ENCODE peak calls at places on chromosome 7, in five cellular contexts. One of them, this sample, is unnamed.

GRCh38 chr7:151711906-151712771 is 164.8 kb downstream of the PRKAG2 start:
- DNase-seq in BJ: no peak
- DNase-seq in omental fat pad: no peak
- DNase-seq in psoas muscle: peak; percentile 49
- DNase-seq in progenitor cell of endocrine pancreas: no peak
- DNase-seq in this sample: no peak

GRCh38 chr7:132345730-132346129 is 230.5 kb downstream of the PLXNA4 start:
- DNase-seq in BJ: no peak
- DNase-seq in omental fat pad: no peak
- DNase-seq in psoas muscle: no peak
- DNase-seq in progenitor cell of endocrine pancreas: no peak
- DNase-seq in this sample: no peak

GRCh38 chr7:87220734-87221215 is 1.2 kb upstream of the TMEM243 start:
- DNase-seq in BJ: no peak
- DNase-seq in omental fat pad: no peak
- DNase-seq in psoas muscle: no peak
- DNase-seq in progenitor cell of endocrine pancreas: no peak
- DNase-seq in this sample: no peak

GRCh38 chr7:87475359-87476178 is at the start of gene ABCB4:
- DNase-seq in BJ: no peak
- DNase-seq in omental fat pad: no peak
- DNase-seq in psoas muscle: peak; percentile 63
- DNase-seq in progenitor cell of endocrine pancreas: peak; percentile 13
- DNase-seq in this sample: no peak

GRCh38 chr7:140342732-140343514 is 55.4 kb downstream of the SLC37A3 start:
- DNase-seq in BJ: no peak
- DNase-seq in omental fat pad: no peak
- DNase-seq in psoas muscle: no peak
- DNase-seq in progenitor cell of endocrine pancreas: peak; percentile 15
- DNase-seq in this sample: no peak

GRCh38 chr7:32047801-32048200 is 22.4 kb downstream of the PDE1C start:
- DNase-seq in BJ: no peak
- DNase-seq in omental fat pad: no peak
- DNase-seq in psoas muscle: no peak
- DNase-seq in progenitor cell of endocrine pancreas: no peak
- DNase-seq in this sample: no peak

GRCh38 chr7:141071260-141071854 is 2.5 kb upstream of the TMEM178B start:
- DNase-seq in BJ: no peak
- DNase-seq in omental fat pad: no peak
- DNase-seq in psoas muscle: peak; percentile 74
- DNase-seq in progenitor cell of endocrine pancreas: peak; percentile 16
- DNase-seq in this sample: no peak

GRCh38 chr7:101926265-101926664 is 108.8 kb downstream of the CUX1 start:
- DNase-seq in BJ: no peak
- DNase-seq in omental fat pad: no peak
- DNase-seq in psoas muscle: no peak
- DNase-seq in progenitor cell of endocrine pancreas: no peak
- DNase-seq in this sample: no peak

GRCh38 chr7:50854831-50855230 is 72.1 kb upstream of the GRB10 start:
- DNase-seq in BJ: no peak
- DNase-seq in omental fat pad: no peak
- DNase-seq in psoas muscle: no peak
- DNase-seq in progenitor cell of endocrine pancreas: no peak
- DNase-seq in this sample: no peak

GRCh38 chr7:37732253-37732652 is 48.7 kb downstream of the GPR141 start:
- DNase-seq in BJ: no peak
- DNase-seq in omental fat pad: no peak
- DNase-seq in psoas muscle: peak; percentile 56
- DNase-seq in progenitor cell of endocrine pancreas: peak; percentile 16
- DNase-seq in this sample: peak; percentile 38

GRCh38 chr7:137878333-137878961 is 31.7 kb upstream of the DGKI start:
- DNase-seq in BJ: no peak
- DNase-seq in omental fat pad: no peak
- DNase-seq in psoas muscle: peak; percentile 87
- DNase-seq in progenitor cell of endocrine pancreas: no peak
- DNase-seq in this sample: no peak

GRCh38 chr7:138665249-138665648 is 35.9 kb downstream of the SVOPL start:
- DNase-seq in BJ: no peak
- DNase-seq in omental fat pad: no peak
- DNase-seq in psoas muscle: no peak
- DNase-seq in progenitor cell of endocrine pancreas: no peak
- DNase-seq in this sample: no peak

GRCh38 chr7:27412164-27412563 is 169.6 kb downstream of the EVX1 start:
- DNase-seq in BJ: no peak
- DNase-seq in omental fat pad: no peak
- DNase-seq in psoas muscle: no peak
- DNase-seq in progenitor cell of endocrine pancreas: no peak
- DNase-seq in this sample: no peak

GRCh38 chr7:48781783-48782182 is 142.6 kb upstream of the CDC14C start:
- DNase-seq in BJ: no peak
- DNase-seq in omental fat pad: no peak
- DNase-seq in psoas muscle: no peak
- DNase-seq in progenitor cell of endocrine pancreas: no peak
- DNase-seq in this sample: no peak

GRCh38 chr7:47669178-47669878 is 87.4 kb upstream of the TNS3 start:
- DNase-seq in BJ: peak; percentile 79
- DNase-seq in omental fat pad: no peak
- DNase-seq in psoas muscle: peak; percentile 80
- DNase-seq in progenitor cell of endocrine pancreas: no peak
- DNase-seq in this sample: peak; percentile 20

GRCh38 chr7:37674534-37674933 is 9.0 kb upstream of the GPR141 start:
- DNase-seq in BJ: no peak
- DNase-seq in omental fat pad: no peak
- DNase-seq in psoas muscle: no peak
- DNase-seq in progenitor cell of endocrine pancreas: no peak
- DNase-seq in this sample: no peak

GRCh38 chr7:48052748-48053147 is 17.4 kb downstream of the C7orf57 start:
- DNase-seq in BJ: no peak
- DNase-seq in omental fat pad: no peak
- DNase-seq in psoas muscle: no peak
- DNase-seq in progenitor cell of endocrine pancreas: no peak
- DNase-seq in this sample: no peak

GRCh38 chr7:97013025-97013424 is 7.7 kb downstream of the DLX6 start:
- DNase-seq in BJ: no peak
- DNase-seq in omental fat pad: no peak
- DNase-seq in psoas muscle: no peak
- DNase-seq in progenitor cell of endocrine pancreas: no peak
- DNase-seq in this sample: no peak

GRCh38 chr7:121023683-121024507 is 35.4 kb downstream of the CPED1 start:
- DNase-seq in BJ: no peak
- DNase-seq in omental fat pad: no peak
- DNase-seq in psoas muscle: no peak
- DNase-seq in progenitor cell of endocrine pancreas: no peak
- DNase-seq in this sample: no peak

GRCh38 chr7:95737828-95738505 is 34.4 kb upstream of the DYNC1I1 start:
- DNase-seq in BJ: no peak
- DNase-seq in omental fat pad: no peak
- DNase-seq in psoas muscle: no peak
- DNase-seq in progenitor cell of endocrine pancreas: no peak
- DNase-seq in this sample: no peak

GRCh38 chr7:111953611-111954010 is 252.6 kb downstream of the DOCK4 start:
- DNase-seq in BJ: no peak
- DNase-seq in omental fat pad: no peak
- DNase-seq in psoas muscle: no peak
- DNase-seq in progenitor cell of endocrine pancreas: no peak
- DNase-seq in this sample: no peak

GRCh38 chr7:30838008-30838407 is 66.8 kb downstream of the MINDY4 start:
- DNase-seq in BJ: no peak
- DNase-seq in omental fat pad: no peak
- DNase-seq in psoas muscle: no peak
- DNase-seq in progenitor cell of endocrine pancreas: no peak
- DNase-seq in this sample: no peak

GRCh38 chr7:101231644-101232043 is 6.0 kb downstream of the CLDN15 start:
- DNase-seq in BJ: no peak
- DNase-seq in omental fat pad: no peak
- DNase-seq in psoas muscle: no peak
- DNase-seq in progenitor cell of endocrine pancreas: no peak
- DNase-seq in this sample: no peak

GRCh38 chr7:44267719-44268413 is 57.5 kb downstream of the CAMK2B start:
- DNase-seq in BJ: no peak
- DNase-seq in omental fat pad: no peak
- DNase-seq in psoas muscle: no peak
- DNase-seq in progenitor cell of endocrine pancreas: no peak
- DNase-seq in this sample: no peak

GRCh38 chr7:5526190-5527037 is 102.8 kb upstream of the TNRC18 start:
- DNase-seq in BJ: no peak
- DNase-seq in omental fat pad: no peak
- DNase-seq in psoas muscle: peak; percentile 75
- DNase-seq in progenitor cell of endocrine pancreas: no peak
- DNase-seq in this sample: no peak

GRCh38 chr7:98755138-98755898 is 114.5 kb downstream of the TMEM130 start:
- DNase-seq in BJ: no peak
- DNase-seq in omental fat pad: no peak
- DNase-seq in psoas muscle: no peak
- DNase-seq in progenitor cell of endocrine pancreas: no peak
- DNase-seq in this sample: no peak

GRCh38 chr7:4268040-4268965 is 413.8 kb upstream of the FOXK1 start:
- DNase-seq in BJ: no peak
- DNase-seq in omental fat pad: no peak
- DNase-seq in psoas muscle: no peak
- DNase-seq in progenitor cell of endocrine pancreas: no peak
- DNase-seq in this sample: no peak

DNA sequence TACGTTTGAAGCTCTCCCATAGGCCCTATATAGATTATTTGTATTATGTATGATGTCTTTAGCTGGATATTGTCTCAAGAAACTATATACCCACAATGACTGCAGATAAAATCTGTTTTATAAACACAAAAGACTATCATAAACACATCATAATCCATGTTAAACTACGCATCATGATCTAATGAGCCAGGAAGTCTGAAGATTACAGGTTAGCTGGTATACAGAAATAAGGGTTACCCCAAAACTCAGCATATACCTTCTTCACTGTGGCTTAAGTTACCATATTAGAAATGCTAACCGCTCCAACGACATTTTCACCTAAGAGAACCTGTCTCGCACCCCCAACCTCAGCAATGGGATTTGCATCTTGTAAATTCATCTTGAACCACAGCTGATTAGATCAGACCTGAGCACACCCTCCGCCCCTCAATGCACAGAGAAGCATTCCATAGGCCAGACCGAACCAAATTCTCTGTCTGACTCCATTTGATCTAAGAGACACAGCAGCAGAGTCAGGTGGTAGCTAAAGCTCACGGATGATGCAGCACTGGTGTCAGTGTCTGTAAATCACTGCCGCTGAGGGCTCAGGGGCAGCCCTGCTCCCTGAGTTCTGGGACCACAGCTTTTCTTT is 124.9 kb downstream of the NPY start:
- DNase-seq in BJ: no peak
- DNase-seq in omental fat pad: no peak
- DNase-seq in psoas muscle: no peak
- DNase-seq in progenitor cell of endocrine pancreas: no peak
- DNase-seq in this sample: no peak
- TF ChIP-seq CTCF in BJ: no peak
- TF ChIP-seq CTCF in omental fat pad: no peak
- TF ChIP-seq CTCF in psoas muscle: no peak
- TF ChIP-seq CTCF in progenitor cell of endocrine pancreas: no peak
- TF ChIP-seq CTCF in this sample: no peak

DNA sequence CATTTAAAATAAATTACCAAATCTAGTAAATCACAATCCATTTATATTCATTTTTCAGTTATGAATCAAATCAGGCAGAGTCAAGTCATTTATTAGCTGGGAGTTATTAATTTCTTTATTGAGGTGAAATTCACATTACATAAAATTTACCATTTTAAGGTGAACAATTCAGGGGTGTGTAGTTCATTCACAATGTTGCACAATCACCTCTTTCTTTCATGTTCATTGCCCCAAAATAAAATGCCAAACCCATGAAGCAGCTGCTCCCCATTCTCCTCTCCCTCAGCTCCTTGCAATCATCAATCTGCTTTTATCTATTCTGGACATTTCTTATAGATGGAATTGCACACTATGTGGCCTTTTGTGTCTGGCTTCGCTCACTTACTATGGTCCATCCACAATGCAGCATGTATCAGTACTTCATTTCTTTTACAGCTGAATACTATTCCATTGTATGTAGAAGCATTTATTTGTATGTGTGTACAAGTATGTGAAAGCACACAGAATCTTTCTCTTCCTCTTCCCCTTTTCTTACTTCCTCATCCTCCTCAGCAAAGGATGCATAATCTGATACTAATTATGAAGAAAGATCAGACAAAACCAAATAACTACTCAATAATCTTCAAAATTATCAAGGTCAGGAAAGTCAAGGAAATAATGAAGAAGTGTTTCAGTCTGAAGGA is 60.6 kb downstream of the LMBR1 start:
- DNase-seq in BJ: no peak
- DNase-seq in omental fat pad: no peak
- DNase-seq in psoas muscle: no peak
- DNase-seq in progenitor cell of endocrine pancreas: no peak
- DNase-seq in this sample: no peak
- TF ChIP-seq CTCF in BJ: no peak
- TF ChIP-seq CTCF in omental fat pad: no peak
- TF ChIP-seq CTCF in psoas muscle: no peak
- TF ChIP-seq CTCF in progenitor cell of endocrine pancreas: no peak
- TF ChIP-seq CTCF in this sample: no peak

GRCh38 chr7:154744226-154744860 is 258.6 kb downstream of the PAXIP1 start:
- DNase-seq in BJ: no peak
- DNase-seq in omental fat pad: no peak
- DNase-seq in psoas muscle: no peak
- DNase-seq in progenitor cell of endocrine pancreas: peak; percentile 52
- DNase-seq in this sample: no peak
- TF ChIP-seq CTCF in BJ: peak; percentile 28
- TF ChIP-seq CTCF in omental fat pad: no peak
- TF ChIP-seq CTCF in psoas muscle: peak; percentile 35
- TF ChIP-seq CTCF in progenitor cell of endocrine pancreas: peak; percentile 97
- TF ChIP-seq CTCF in this sample: no peak

GRCh38 chr7:148819697-148820332 is 64.3 kb downstream of the EZH2 start:
- DNase-seq in BJ: peak; percentile 9
- DNase-seq in omental fat pad: no peak
- DNase-seq in psoas muscle: no peak
- DNase-seq in progenitor cell of endocrine pancreas: no peak
- DNase-seq in this sample: no peak

GRCh38 chr7:148815612-148816011 is 68.5 kb downstream of the EZH2 start:
- DNase-seq in BJ: no peak
- DNase-seq in omental fat pad: no peak
- DNase-seq in psoas muscle: no peak
- DNase-seq in progenitor cell of endocrine pancreas: no peak
- DNase-seq in this sample: no peak

GRCh38 chr7:148825338-148825737 is 58.8 kb downstream of the EZH2 start:
- DNase-seq in BJ: no peak
- DNase-seq in omental fat pad: no peak
- DNase-seq in psoas muscle: no peak
- DNase-seq in progenitor cell of endocrine pancreas: no peak
- DNase-seq in this sample: no peak

GRCh38 chr7:148824864-148825263 is 59.2 kb downstream of the EZH2 start:
- DNase-seq in BJ: no peak
- DNase-seq in omental fat pad: no peak
- DNase-seq in psoas muscle: no peak
- DNase-seq in progenitor cell of endocrine pancreas: no peak
- DNase-seq in this sample: no peak

DNA sequence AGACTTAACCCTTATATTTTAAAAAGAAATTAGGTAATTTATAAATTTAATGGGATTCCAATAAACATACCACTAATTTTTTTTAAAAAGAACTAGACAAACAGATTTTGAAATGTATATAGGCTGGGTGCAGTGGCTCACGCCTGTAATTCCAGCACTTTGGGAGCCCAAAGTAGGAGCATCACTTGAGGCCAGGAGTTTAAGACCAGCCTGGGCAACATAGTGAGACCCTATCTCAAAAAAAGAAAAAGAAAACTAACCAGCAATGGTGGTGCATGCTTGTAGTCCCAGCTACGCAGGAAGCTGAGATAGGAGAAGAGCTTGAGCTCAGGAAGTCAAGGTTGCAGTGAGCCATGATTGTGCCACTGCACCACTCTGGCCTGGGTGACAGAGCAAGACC is 62.7 kb downstream of the EZH2 start:
- DNase-seq in BJ: no peak
- DNase-seq in omental fat pad: no peak
- DNase-seq in psoas muscle: no peak
- DNase-seq in progenitor cell of endocrine pancreas: no peak
- DNase-seq in this sample: no peak
- TF ChIP-seq CTCF in BJ: no peak
- TF ChIP-seq CTCF in omental fat pad: no peak
- TF ChIP-seq CTCF in psoas muscle: no peak
- TF ChIP-seq CTCF in progenitor cell of endocrine pancreas: no peak
- TF ChIP-seq CTCF in this sample: no peak

This sample was measured in natural killer cell.